ENCODE peak calls at places on chromosomes 1 and 21, in five cellular contexts. R is RWPE1, L is A549, B is sigmoid colon, X is AG04450. J is an unnamed sample.

GRCh38 chr1:18373882-18374493 is 106.7 kb upstream of the KLHDC7A start:
- DNase-seq in R (no peak), L (no peak), B (no peak), X (no peak), J (peak)

GRCh38 chr1:242467556-242468145 is 56.8 kb downstream of the PLD5 start:
- DNase-seq in R (peak), L (peak), B (no peak), X (no peak), J (peak)

GRCh38 chr1:186033744-186034345 is 299.7 kb downstream of the HMCN1 start:
- DNase-seq in R (peak), L (no peak), B (no peak), X (no peak), J (peak)

GRCh38 chr1:65309317-65310077 is at the start of gene DNAJC6:
- DNase-seq in R (peak), L (peak), B (peak), X (peak), J (peak)

GRCh38 chr21:28982637-28983036 is 10.0 kb downstream of the LTN1 start:
- DNase-seq in R (no peak), L (no peak), B (no peak), X (no peak), J (no peak)

GRCh38 chr1:235595079-235595478 is 54.5 kb downstream of the GNG4 start:
- DNase-seq in R (no peak), L (no peak), B (no peak), X (no peak), J (no peak)

GRCh38 chr1:111199329-111199728 is 1.1 kb downstream of the DENND2D start:
- DNase-seq in R (no peak), L (no peak), B (no peak), X (no peak), J (no peak)

GRCh38 chr1:69128204-69128603 is 439.5 kb upstream of the LRRC7 start:
- DNase-seq in R (no peak), L (no peak), B (no peak), X (no peak), J (no peak)

GRCh38 chr1:1594602-1594981 is 5.3 kb downstream of the FNDC10 start:
- DNase-seq in R (no peak), L (no peak), B (no peak), X (no peak), J (no peak)

GRCh38 chr1:7108251-7108650 is 323.0 kb downstream of the CAMTA1 start:
- DNase-seq in R (no peak), L (no peak), B (no peak), X (no peak), J (no peak)

GRCh38 chr1:221761354-221762002 is 19.6 kb upstream of the DUSP10 start:
- DNase-seq in R (no peak), L (no peak), B (no peak), X (no peak), J (no peak)

GRCh38 chr1:153803479-153804056 is 28.4 kb downstream of the SLC27A3 start:
- DNase-seq in R (no peak), L (no peak), B (no peak), X (no peak), J (no peak)